ENCODE peak calls at places on chromosomes 12 and 14, in ten cellular contexts. J is T-helper 1 cell; P is activated CD4-positive, alpha-beta T cell treated with anti-CD3 and anti-CD28 coated beads for 36 hours; X is dermis blood vessel endothelial cell; T is osteocyte; R is stimulated activated CD8-positive, alpha-beta memory T cell treated with anti-CD3 and anti-CD28 coated beads, Interleukin-15, amount 100 ng/mL, for 1 hour; A is mesothelial cell of epicardium; L is naive B cell; H is GF-D8; I is amygdala. D is an unnamed sample.

GRCh38 chr12:59710004-59710628 is 114.3 kb downstream of the SLC16A7 start:
- DNase-seq in X (no peak), L (no peak), P (no peak), J (no peak), A (no peak), I (no peak), R (no peak), H (no peak), T (no peak), D (no peak)

GRCh38 chr14:39665084-39665483 is 232.9 kb upstream of the FBXO33 start:
- DNase-seq in H (no peak), T (no peak), A (no peak), L (no peak), R (no peak), X (no peak), J (no peak), P (no peak), I (no peak), D (no peak)

GRCh38 chr12:8822298-8822697 is at the start of gene A2ML1:
- DNase-seq in J (no peak), T (no peak), H (no peak), A (no peak), L (no peak), R (no peak), P (no peak), I (no peak), X (no peak), D (no peak)

GRCh38 chr12:107351716-107352115 is 258.4 kb upstream of the CRY1 start:
- DNase-seq in T (no peak), A (no peak), R (no peak), I (no peak), X (no peak), H (no peak), J (no peak), P (no peak), L (no peak), D (no peak)

GRCh38 chr12:28855761-28856160 is 293.3 kb upstream of the FAR2 start:
- DNase-seq in H (no peak), X (no peak), R (no peak), J (no peak), A (no peak), T (no peak), L (no peak), P (no peak), I (no peak), D (no peak)

GRCh38 chr12:26608273-26608672 is 224.7 kb downstream of the ITPR2 start:
- DNase-seq in T (no peak), I (no peak), A (no peak), J (no peak), L (no peak), X (no peak), H (no peak), R (no peak), P (no peak), D (peak; percentile 72)

GRCh38 chr14:51209457-51209856 is 30.6 kb upstream of the TMX1 start:
- DNase-seq in J (no peak), T (no peak), H (no peak), X (no peak), R (no peak), I (no peak), L (no peak), P (no peak), A (no peak), D (no peak)

GRCh38 chr14:69886843-69887242 is 7.6 kb downstream of the SMOC1 start:
- DNase-seq in J (no peak), T (no peak), R (no peak), P (no peak), L (no peak), H (no peak), A (no peak), I (no peak), X (no peak), D (no peak)

GRCh38 chr12:89566615-89567014 is 40.8 kb upstream of the POC1B start:
- DNase-seq in J (no peak), L (no peak), R (no peak), X (no peak), A (no peak), T (no peak), P (no peak), I (no peak), H (no peak), D (no peak)

GRCh38 chr12:53344824-53345485 is 8.8 kb upstream of the SP7 start:
- DNase-seq in T (peak; percentile 87), H (peak; percentile 30), J (peak; percentile 72), L (peak; percentile 72), X (peak; percentile 78), I (peak; percentile 70), A (peak; percentile 38), P (peak; percentile 88), R (peak; percentile 39), D (peak; percentile 89)

GRCh38 chr12:19382111-19382526 is 57.2 kb upstream of the AEBP2 start:
- DNase-seq in R (no peak), T (no peak), H (no peak), P (peak; percentile 77), L (no peak), I (no peak), J (peak; percentile 68), X (peak; percentile 74), A (no peak), D (no peak)

GRCh38 chr12:117134721-117135120 is 35.5 kb upstream of the TESC start:
- DNase-seq in A (no peak), T (no peak), I (no peak), J (no peak), P (no peak), L (no peak), X (no peak), H (no peak), R (no peak), D (no peak)

GRCh38 chr12:46858368-46858767 is 32.6 kb upstream of the SLC38A4 start:
- DNase-seq in T (no peak), R (no peak), A (no peak), J (no peak), I (no peak), X (no peak), L (no peak), H (no peak), P (no peak), D (no peak)

GRCh38 chr14:104244221-104245011 is 106.0 kb downstream of the KIF26A start:
- DNase-seq in X (no peak), P (peak; percentile 1), R (no peak), H (no peak), J (no peak), T (peak; percentile 75), I (no peak), L (no peak), A (no peak), D (no peak)

GRCh38 chr12:6327159-6327558 is 14.7 kb downstream of the TNFRSF1A start:
- DNase-seq in I (no peak), X (no peak), P (no peak), T (no peak), A (no peak), L (no peak), J (no peak), R (no peak), H (no peak), D (no peak)

GRCh38 chr12:12533238-12533829 is 29.3 kb downstream of the DUSP16 start:
- DNase-seq in X (no peak), H (no peak), J (no peak), P (no peak), L (no peak), A (peak; percentile 56), T (no peak), R (no peak), I (no peak), D (peak; percentile 68)

GRCh38 chr12:39616251-39616650 is 3.4 kb downstream of the ABCD2 start:
- DNase-seq in R (no peak), T (no peak), L (no peak), P (no peak), A (no peak), X (no peak), J (no peak), I (no peak), H (no peak), D (no peak)

GRCh38 chr12:126337556-126337955 is 1272.3 kb downstream of the AACS start:
- DNase-seq in P (no peak), H (no peak), X (no peak), L (no peak), I (no peak), R (no peak), T (no peak), A (no peak), J (no peak), D (no peak)

GRCh38 chr12:115229517-115229916 is 545.5 kb upstream of the TBX3 start:
- DNase-seq in I (no peak), R (no peak), X (no peak), L (no peak), H (no peak), P (no peak), T (no peak), A (no peak), J (no peak), D (no peak)

GRCh38 chr14:27995688-27996087 is 770.9 kb upstream of the FOXG1 start:
- DNase-seq in J (no peak), L (no peak), X (no peak), P (no peak), R (no peak), I (no peak), A (no peak), T (no peak), H (no peak), D (no peak)

GRCh38 chr12:46372131-46372851 is at the start of gene SLC38A2:
- DNase-seq in L (peak; percentile 95), T (peak; percentile 99), X (peak; percentile 94), H (peak; percentile 68), I (peak; percentile 93), A (peak; percentile 94), J (peak; percentile 96), R (peak; percentile 97), P (peak; percentile 98), D (peak; percentile 100)

GRCh38 chr12:109065154-109065852 is 12.9 kb downstream of the USP30 start:
- DNase-seq in L (no peak), X (no peak), J (no peak), H (no peak), P (no peak), R (no peak), T (peak; percentile 17), I (no peak), A (no peak), D (no peak)

D was measured in left lung.